ENCODE peak calls at places on chromosomes 16 and 17, in five cellular contexts. One of them, this sample, is unnamed.

GRCh38 chr17:19298561-19299213 is 61.5 kb downstream of the EPN2 start:
- DNase-seq in body of pancreas: no peak
- DNase-seq in BE2C: no peak
- DNase-seq in AG04450: no peak
- DNase-seq in neural crest cell: no peak
- DNase-seq in this sample: no peak

GRCh38 chr16:86502856-86503748 is 7.2 kb upstream of the FOXF1 start:
- DNase-seq in body of pancreas: no peak
- DNase-seq in BE2C: no peak
- DNase-seq in AG04450: no peak
- DNase-seq in neural crest cell: no peak
- DNase-seq in this sample: no peak

GRCh38 chr16:11163761-11164261 is 92.2 kb downstream of the SOCS1 start:
- DNase-seq in body of pancreas: no peak
- DNase-seq in BE2C: no peak
- DNase-seq in AG04450: no peak
- DNase-seq in neural crest cell: no peak
- DNase-seq in this sample: no peak

GRCh38 chr17:44863254-44863918 is 15.7 kb downstream of the HIGD1B start:
- DNase-seq in body of pancreas: no peak
- DNase-seq in BE2C: no peak
- DNase-seq in AG04450: no peak
- DNase-seq in neural crest cell: no peak
- DNase-seq in this sample: no peak

GRCh38 chr17:70767102-70767701 is 597.9 kb downstream of the KCNJ2 start:
- DNase-seq in body of pancreas: no peak
- DNase-seq in BE2C: peak; percentile 19
- DNase-seq in AG04450: peak; percentile 3
- DNase-seq in neural crest cell: peak; percentile 21
- DNase-seq in this sample: peak; percentile 28

GRCh38 chr16:57131351-57131970 is 39.1 kb downstream of the CPNE2 start:
- DNase-seq in body of pancreas: no peak
- DNase-seq in BE2C: no peak
- DNase-seq in AG04450: no peak
- DNase-seq in neural crest cell: no peak
- DNase-seq in this sample: no peak

GRCh38 chr17:3773511-3773910 is 27.5 kb downstream of the ITGAE start:
- DNase-seq in body of pancreas: no peak
- DNase-seq in BE2C: no peak
- DNase-seq in AG04450: peak; percentile 34
- DNase-seq in neural crest cell: no peak
- DNase-seq in this sample: no peak

GRCh38 chr17:260031-260791 is 78.8 kb upstream of the DOC2B start:
- DNase-seq in body of pancreas: no peak
- DNase-seq in BE2C: no peak
- DNase-seq in AG04450: no peak
- DNase-seq in neural crest cell: no peak
- DNase-seq in this sample: no peak

GRCh38 chr17:46057366-46057765 is 58.3 kb downstream of the STH start:
- DNase-seq in body of pancreas: no peak
- DNase-seq in BE2C: no peak
- DNase-seq in AG04450: no peak
- DNase-seq in neural crest cell: no peak
- DNase-seq in this sample: no peak

GRCh38 chr17:48841395-48841831 is 10.6 kb downstream of the CALCOCO2 start:
- DNase-seq in body of pancreas: peak; percentile 17
- DNase-seq in BE2C: no peak
- DNase-seq in AG04450: peak; percentile 10
- DNase-seq in neural crest cell: no peak
- DNase-seq in this sample: no peak

GRCh38 chr17:68613739-68614298 is 12.7 kb upstream of the FAM20A start:
- DNase-seq in body of pancreas: no peak
- DNase-seq in BE2C: peak; percentile 64
- DNase-seq in AG04450: no peak
- DNase-seq in neural crest cell: peak; percentile 51
- DNase-seq in this sample: peak; percentile 54

GRCh38 chr16:60107467-60107866 is 1373.4 kb upstream of the GOT2 start:
- DNase-seq in body of pancreas: no peak
- DNase-seq in BE2C: no peak
- DNase-seq in AG04450: no peak
- DNase-seq in neural crest cell: no peak
- DNase-seq in this sample: no peak

GRCh38 chr16:11524098-11524760 is 62.5 kb downstream of the LITAF start:
- DNase-seq in body of pancreas: no peak
- DNase-seq in BE2C: no peak
- DNase-seq in AG04450: no peak
- DNase-seq in neural crest cell: no peak
- DNase-seq in this sample: no peak

GRCh38 chr16:14015948-14016347 is 55.2 kb upstream of the MRTFB start:
- DNase-seq in body of pancreas: peak; percentile 50
- DNase-seq in BE2C: no peak
- DNase-seq in AG04450: peak; percentile 80
- DNase-seq in neural crest cell: no peak
- DNase-seq in this sample: no peak

GRCh38 chr17:3542410-3543088 is 15.1 kb downstream of the TRPV3 start:
- DNase-seq in body of pancreas: no peak
- DNase-seq in BE2C: no peak
- DNase-seq in AG04450: no peak
- DNase-seq in neural crest cell: no peak
- DNase-seq in this sample: no peak

GRCh38 chr17:78557598-78558039 is 19.6 kb downstream of the DNAH17 start:
- DNase-seq in body of pancreas: no peak
- DNase-seq in BE2C: no peak
- DNase-seq in AG04450: no peak
- DNase-seq in neural crest cell: no peak
- DNase-seq in this sample: no peak

GRCh38 chr17:27333410-27333980 is 39.6 kb downstream of the WSB1 start:
- DNase-seq in body of pancreas: no peak
- DNase-seq in BE2C: no peak
- DNase-seq in AG04450: no peak
- DNase-seq in neural crest cell: no peak
- DNase-seq in this sample: no peak

GRCh38 chr17:3557768-3558583 is at the start of gene TRPV3:
- DNase-seq in body of pancreas: peak; percentile 75
- DNase-seq in BE2C: peak; percentile 35
- DNase-seq in AG04450: no peak
- DNase-seq in neural crest cell: no peak
- DNase-seq in this sample: peak; percentile 90

GRCh38 chr16:55039511-55039910 is 108.8 kb downstream of the IRX5 start:
- DNase-seq in body of pancreas: no peak
- DNase-seq in BE2C: no peak
- DNase-seq in AG04450: no peak
- DNase-seq in neural crest cell: no peak
- DNase-seq in this sample: no peak
- TF ChIP-seq CTCF in body of pancreas: no peak
- TF ChIP-seq CTCF in BE2C: no peak
- TF ChIP-seq CTCF in AG04450: no peak
- TF ChIP-seq CTCF in neural crest cell: no peak
- TF ChIP-seq CTCF in this sample: no peak

DNA sequence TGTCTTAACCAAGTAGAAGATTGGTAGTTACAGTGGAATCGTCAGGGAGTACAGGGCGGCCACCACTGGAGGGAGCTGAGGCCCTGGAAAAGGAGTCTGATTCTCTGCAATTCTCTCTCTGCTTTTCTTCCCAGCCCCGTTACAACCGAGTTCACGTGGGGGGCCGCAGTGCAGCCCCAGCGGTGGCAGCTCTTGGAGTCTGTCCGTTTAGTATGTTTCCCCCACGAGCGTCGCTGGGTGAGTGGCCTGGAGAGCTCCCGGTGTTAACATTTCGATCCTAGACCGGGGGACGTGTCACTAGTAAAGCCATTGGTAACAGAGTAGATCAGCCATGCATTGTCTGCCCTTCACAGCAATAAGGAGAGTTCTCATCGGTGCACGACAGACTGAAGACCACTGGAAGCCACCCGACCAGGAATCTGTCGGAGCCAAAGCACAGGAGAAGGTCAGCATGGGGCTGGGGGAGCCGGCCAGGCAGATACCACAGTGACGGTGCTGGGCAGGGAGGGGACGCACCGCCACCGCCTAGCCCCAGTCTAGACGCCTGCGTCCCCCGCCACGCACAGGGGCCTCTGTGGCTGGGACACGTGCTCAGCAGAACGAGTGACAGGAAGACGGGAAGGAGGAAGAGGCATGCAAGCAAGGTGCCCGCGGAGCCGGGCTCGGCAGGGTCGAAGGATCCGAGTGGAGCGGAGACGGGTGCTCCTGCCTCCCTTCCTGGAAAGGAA is 15.7 kb downstream of the SLC16A3 start:
- DNase-seq in body of pancreas: no peak
- DNase-seq in BE2C: peak; percentile 69
- DNase-seq in AG04450: no peak
- DNase-seq in neural crest cell: no peak
- DNase-seq in this sample: peak; percentile 46
- TF ChIP-seq CTCF in body of pancreas: no peak
- TF ChIP-seq CTCF in BE2C: peak; percentile 55
- TF ChIP-seq CTCF in AG04450: peak; percentile 64
- TF ChIP-seq CTCF in neural crest cell: peak; percentile 66
- TF ChIP-seq CTCF in this sample: peak; percentile 62

GRCh38 chr17:64497565-64498035 is 746 bp upstream of the POLG2 start:
- DNase-seq in body of pancreas: no peak
- DNase-seq in BE2C: no peak
- DNase-seq in AG04450: no peak
- DNase-seq in neural crest cell: no peak
- DNase-seq in this sample: no peak
- TF ChIP-seq CTCF in body of pancreas: no peak
- TF ChIP-seq CTCF in BE2C: no peak
- TF ChIP-seq CTCF in AG04450: no peak
- TF ChIP-seq CTCF in neural crest cell: no peak
- TF ChIP-seq CTCF in this sample: no peak

GRCh38 chr16:66273036-66273435 is 93.5 kb upstream of the CDH5 start:
- DNase-seq in body of pancreas: no peak
- DNase-seq in BE2C: no peak
- DNase-seq in AG04450: no peak
- DNase-seq in neural crest cell: no peak
- DNase-seq in this sample: no peak

GRCh38 chr16:66270333-66270927 is 96.1 kb upstream of the CDH5 start:
- DNase-seq in body of pancreas: peak; percentile 41
- DNase-seq in BE2C: peak; percentile 85
- DNase-seq in AG04450: no peak
- DNase-seq in neural crest cell: peak; percentile 79
- DNase-seq in this sample: peak; percentile 90

GRCh38 chr16:66272461-66272860 is 94.0 kb upstream of the CDH5 start:
- DNase-seq in body of pancreas: no peak
- DNase-seq in BE2C: no peak
- DNase-seq in AG04450: no peak
- DNase-seq in neural crest cell: no peak
- DNase-seq in this sample: no peak

GRCh38 chr16:66269631-66270332 is 96.7 kb upstream of the CDH5 start:
- DNase-seq in body of pancreas: no peak
- DNase-seq in BE2C: no peak
- DNase-seq in AG04450: no peak
- DNase-seq in neural crest cell: no peak
- DNase-seq in this sample: no peak

DNA sequence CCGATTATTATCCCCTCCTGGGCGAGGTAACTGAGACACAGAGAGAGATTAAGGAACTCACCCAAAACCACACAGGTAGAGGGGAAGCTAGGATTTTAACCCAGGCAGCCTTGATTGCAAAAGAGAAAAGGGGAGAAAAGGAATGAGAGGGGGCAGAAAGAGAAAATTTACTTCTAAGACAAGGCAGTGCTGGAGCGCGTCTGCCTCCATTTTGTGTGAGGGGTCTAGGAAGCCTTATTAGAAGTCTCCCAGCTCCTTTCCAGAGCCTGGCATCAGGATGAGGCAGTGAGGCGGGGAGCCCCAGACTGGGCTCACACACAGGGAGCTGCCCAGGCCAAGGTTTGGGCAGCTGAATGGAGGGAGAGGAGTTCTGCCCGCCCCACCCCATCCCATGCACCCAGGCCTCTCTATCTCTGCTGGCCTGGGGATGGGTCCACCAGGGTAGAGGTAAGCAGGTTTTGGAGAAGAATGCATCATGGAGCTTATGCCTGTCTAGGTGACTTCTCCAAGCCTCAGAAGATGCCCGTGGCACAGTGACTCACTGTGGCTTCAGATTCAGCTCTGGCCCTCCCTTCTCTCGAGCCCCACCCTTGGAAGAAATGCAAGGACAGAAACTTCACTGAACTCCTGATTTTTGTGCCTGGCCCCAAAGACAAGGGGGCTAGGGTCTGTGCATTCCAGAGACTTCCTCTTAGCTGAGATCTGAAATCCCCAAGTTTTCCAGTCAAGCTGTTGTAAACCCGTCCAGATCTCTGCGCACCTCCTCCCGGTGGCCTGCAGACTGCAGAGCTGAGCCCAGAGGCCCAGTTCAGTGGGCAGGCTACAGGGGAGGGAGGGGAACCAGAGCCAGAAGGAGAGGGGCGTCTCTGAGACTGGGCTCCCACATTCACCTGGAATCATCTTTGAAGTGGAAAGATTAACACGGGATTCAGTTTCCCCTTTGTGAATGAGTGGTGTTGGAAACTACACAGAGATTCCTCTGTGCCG is 95.1 kb upstream of the CDH5 start:
- DNase-seq in body of pancreas: no peak
- DNase-seq in BE2C: no peak
- DNase-seq in AG04450: no peak
- DNase-seq in neural crest cell: no peak
- DNase-seq in this sample: no peak
- TF ChIP-seq CTCF in body of pancreas: no peak
- TF ChIP-seq CTCF in BE2C: no peak
- TF ChIP-seq CTCF in AG04450: no peak
- TF ChIP-seq CTCF in neural crest cell: no peak
- TF ChIP-seq CTCF in this sample: no peak

GRCh38 chr16:89507834-89508590 is at the start of gene SPG7:
- DNase-seq in body of pancreas: peak; percentile 86
- DNase-seq in BE2C: peak; percentile 91
- DNase-seq in AG04450: peak; percentile 55
- DNase-seq in neural crest cell: peak; percentile 82
- DNase-seq in this sample: peak; percentile 96
- TF ChIP-seq CTCF in body of pancreas: no peak
- TF ChIP-seq CTCF in BE2C: no peak
- TF ChIP-seq CTCF in AG04450: no peak
- TF ChIP-seq CTCF in neural crest cell: no peak
- TF ChIP-seq CTCF in this sample: no peak